ENCODE peak calls at places on chromosome 9, in seven cellular contexts. F is GM20000, Y is PC-3, X is breast epithelium, T is cardiac fibroblast, J is OCI-LY7, Q is HFFc6. C is an unnamed sample.

GRCh38 chr9:85202596-85202995 is 533.1 kb downstream of the NTRK2 start:
- DNase-seq in X (no peak), Q (no peak), F (no peak), T (no peak), J (no peak), Y (no peak), C (no peak)

GRCh38 chr9:98182069-98182820 is 10.2 kb downstream of the CORO2A start:
- DNase-seq in X (no peak), F (no peak), Q (no peak), J (no peak), Y (no peak), T (no peak), C (no peak)

GRCh38 chr9:4575997-4576396 is 85.7 kb downstream of the SLC1A1 start:
- DNase-seq in Y (no peak), J (no peak), F (no peak), Q (no peak), X (no peak), T (no peak), C (no peak)

GRCh38 chr9:136016882-136017812 is 56.0 kb upstream of the UBAC1 start:
- DNase-seq in T (no peak), X (peak; percentile 41), Y (no peak), J (no peak), F (no peak), Q (no peak), C (no peak)

GRCh38 chr9:129336601-129337286 is 158.7 kb upstream of the IER5L start:
- DNase-seq in T (peak; percentile 39), J (peak; percentile 59), Q (no peak), F (peak; percentile 59), X (no peak), Y (no peak), C (no peak)

GRCh38 chr9:92990461-92990860 is 43.1 kb downstream of the FGD3 start:
- DNase-seq in J (no peak), F (no peak), X (no peak), Y (no peak), T (no peak), Q (no peak), C (no peak)

GRCh38 chr9:33795819-33796218 is 458 bp downstream of the PRSS3 start:
- DNase-seq in Y (no peak), F (no peak), Q (no peak), X (no peak), T (no peak), J (no peak), C (no peak)

GRCh38 chr9:68457803-68458202 is 82.9 kb downstream of the TMEM252 start:
- DNase-seq in J (no peak), Y (peak; percentile 21), X (no peak), Q (no peak), T (no peak), F (no peak), C (no peak)

GRCh38 chr9:9214052-9214451 is 1398.8 kb downstream of the PTPRD start:
- DNase-seq in T (no peak), J (no peak), X (no peak), F (no peak), Y (no peak), Q (no peak), C (no peak)

GRCh38 chr9:22718653-22719052 is 272.0 kb downstream of the DMRTA1 start:
- DNase-seq in X (no peak), F (no peak), J (no peak), T (no peak), Y (peak; percentile 10), Q (no peak), C (no peak)
- TF ChIP-seq CTCF in X (no peak), F (no peak), J (peak; percentile 74), T (no peak), Y (peak; percentile 31), Q (peak; percentile 73), C (no peak)

DNA sequence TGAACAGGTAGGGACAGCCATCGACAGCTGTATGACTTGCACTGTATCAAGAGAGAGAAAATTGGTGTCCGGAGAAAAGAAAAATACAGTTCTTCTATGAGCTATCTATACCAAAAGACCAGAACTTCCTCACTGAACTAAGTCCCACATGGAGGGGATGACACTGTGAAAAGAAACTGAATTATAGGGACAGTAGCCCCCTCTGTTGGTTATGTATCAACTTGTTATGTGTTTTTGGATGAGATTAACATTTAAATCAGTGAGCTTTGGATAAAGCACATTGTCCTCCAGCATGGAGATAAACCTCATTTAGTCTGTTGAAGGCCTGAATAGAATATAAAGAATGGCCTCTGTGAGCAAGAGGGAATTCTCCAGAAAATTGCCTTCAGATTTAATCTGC is 176.6 kb upstream of the SH3GL2 start:
- DNase-seq in F (no peak), Q (no peak), J (no peak), X (no peak), T (peak; percentile 52), Y (peak; percentile 30), C (no peak)
- TF ChIP-seq CTCF in F (no peak), Q (peak; percentile 32), J (peak; percentile 42), X (no peak), T (peak; percentile 11), Y (peak; percentile 39), C (no peak)

GRCh38 chr9:113857875-113858274 is 18.2 kb upstream of the ZNF618 start:
- DNase-seq in Q (no peak), X (no peak), T (no peak), J (no peak), F (no peak), Y (no peak), C (no peak)

GRCh38 chr9:113851860-113852259 is 24.2 kb upstream of the ZNF618 start:
- DNase-seq in X (no peak), F (no peak), Y (no peak), J (no peak), T (no peak), Q (no peak), C (no peak)

GRCh38 chr9:113854310-113854709 is 21.8 kb upstream of the ZNF618 start:
- DNase-seq in Y (no peak), Q (no peak), F (no peak), X (no peak), J (no peak), T (no peak), C (no peak)

GRCh38 chr9:113851359-113851758 is 24.8 kb upstream of the ZNF618 start:
- DNase-seq in X (no peak), F (no peak), T (no peak), Y (no peak), Q (no peak), J (no peak), C (no peak)

GRCh38 chr9:113853333-113853732 is 22.8 kb upstream of the ZNF618 start:
- DNase-seq in T (peak; percentile 13), X (no peak), Y (peak; percentile 23), Q (no peak), F (no peak), J (peak; percentile 24), C (no peak)
- TF ChIP-seq CTCF in T (peak; percentile 52), X (peak; percentile 32), Y (peak; percentile 60), Q (peak; percentile 75), F (peak; percentile 13), J (peak; percentile 71), C (peak; percentile 6)

GRCh38 chr9:16352232-16352631 is 518.2 kb downstream of the BNC2 start:
- DNase-seq in T (no peak), X (no peak), J (no peak), Q (no peak), F (no peak), Y (no peak), C (no peak)

GRCh38 chr9:16348531-16348930 is 521.9 kb downstream of the BNC2 start:
- DNase-seq in Q (no peak), T (no peak), Y (no peak), X (no peak), F (no peak), J (no peak), C (no peak)

GRCh38 chr9:16347886-16348285 is 522.6 kb downstream of the BNC2 start:
- DNase-seq in J (no peak), Q (no peak), T (no peak), F (no peak), Y (no peak), X (no peak), C (no peak)

GRCh38 chr9:16356196-16356765 is 514.2 kb downstream of the BNC2 start:
- DNase-seq in F (no peak), J (no peak), T (no peak), X (no peak), Q (no peak), Y (no peak), C (no peak)

GRCh38 chr9:16352791-16353401 is 517.6 kb downstream of the BNC2 start:
- DNase-seq in Q (no peak), F (no peak), X (no peak), T (peak; percentile 77), J (no peak), Y (peak; percentile 67), C (no peak)
- TF ChIP-seq CTCF in Q (no peak), F (no peak), X (no peak), T (no peak), J (no peak), Y (no peak), C (no peak)

DNA sequence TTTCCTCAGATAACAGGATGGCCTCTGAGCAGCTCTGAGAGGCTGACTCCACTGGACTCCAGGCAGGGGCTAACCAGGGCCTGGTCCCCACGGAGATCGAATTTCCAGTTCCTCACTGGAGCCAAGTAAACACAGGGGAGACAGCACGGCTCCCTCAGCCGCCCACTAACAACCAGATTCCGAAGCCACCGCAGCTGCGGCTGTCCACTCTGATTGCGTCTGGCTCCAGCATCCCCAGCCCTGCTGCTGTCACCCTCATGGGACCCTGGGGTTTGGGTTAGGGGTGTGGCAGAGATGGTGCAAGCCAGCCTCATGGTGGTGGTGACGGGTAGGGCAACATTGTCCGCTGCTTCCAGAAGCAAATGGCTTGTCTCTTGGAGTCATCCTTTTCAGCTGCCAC is 172.6 kb downstream of the RGS3 start:
- DNase-seq in F (no peak), X (peak; percentile 48), Q (no peak), Y (no peak), J (no peak), T (no peak), C (no peak)
- TF ChIP-seq CTCF in F (no peak), X (no peak), Q (no peak), Y (no peak), J (no peak), T (no peak), C (no peak)

GRCh38 chr9:82736126-82736525 is 326.8 kb downstream of the RASEF start:
- DNase-seq in T (no peak), Q (no peak), F (no peak), J (no peak), Y (no peak), X (no peak), C (no peak)
- TF ChIP-seq CTCF in T (no peak), Q (no peak), F (no peak), J (no peak), Y (no peak), X (no peak), C (no peak)

DNA sequence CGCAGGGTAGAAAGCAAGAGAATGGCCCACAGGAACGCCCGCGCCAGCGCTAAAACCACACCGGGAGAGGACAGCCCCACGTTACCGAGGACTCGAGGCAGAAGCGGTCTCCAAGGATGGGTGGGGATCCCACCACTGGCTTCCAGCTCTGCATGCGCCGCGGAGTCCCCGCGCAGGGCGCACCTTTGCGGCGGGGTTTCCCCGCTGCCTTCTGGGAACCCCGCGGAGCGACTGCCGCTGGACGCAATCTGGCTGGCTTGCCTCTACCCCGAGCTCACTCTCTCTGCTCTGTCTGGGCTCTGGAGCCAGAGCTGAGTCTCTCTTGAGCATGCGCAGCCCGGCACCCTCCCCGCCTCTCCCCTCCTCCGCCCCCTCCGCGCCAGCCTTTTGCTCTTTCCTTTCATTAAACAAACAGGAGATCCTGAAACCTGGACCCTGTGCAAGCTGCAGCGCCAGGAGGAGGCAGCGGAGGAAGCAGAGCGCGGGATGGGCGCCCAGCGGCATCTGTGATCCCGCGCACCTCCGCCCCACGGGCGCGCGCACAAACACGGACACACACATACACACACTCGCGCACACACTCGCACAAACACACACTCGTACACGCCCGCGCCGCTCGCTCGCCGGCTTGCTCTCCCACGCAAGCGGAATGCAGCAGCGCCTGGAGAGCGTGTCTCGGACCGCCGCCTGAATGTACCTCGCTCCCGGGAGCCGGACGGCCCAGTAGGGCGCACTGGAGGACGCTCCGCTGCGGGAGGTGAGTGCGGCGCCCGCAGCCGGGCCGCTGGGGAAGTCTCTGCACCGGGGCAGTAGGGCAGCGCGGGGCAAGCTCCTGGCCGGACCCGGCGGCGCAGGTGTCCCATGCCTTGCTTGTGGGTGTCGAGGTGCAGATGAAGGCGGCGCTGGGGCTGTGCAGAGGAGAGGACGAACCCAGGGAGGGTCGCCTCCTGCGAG is at the start of gene PLPPR1:
- DNase-seq in T (peak; percentile 34), Q (no peak), Y (no peak), J (no peak), X (peak; percentile 56), F (no peak), C (peak; percentile 10)
- TF ChIP-seq CTCF in T (no peak), Q (no peak), Y (no peak), J (no peak), X (no peak), F (no peak), C (no peak)